ENCODE peak calls at places on chromosomes 16 and 17, in ten cellular contexts. W, O, Z, X, R, B, Y, M, D and U are unnamed samples.

GRCh38 chr16:88527186-88527936 is 42.8 kb upstream of the ZC3H18 start:
- DNase-seq in W (no peak), O (peak), Z (peak), X (peak), R (peak), B (peak), Y (peak), M (peak), D (peak), U (peak)

GRCh38 chr17:71284032-71284755 is 836.6 kb upstream of the SOX9 start:
- DNase-seq in W (no peak), O (no peak), Z (no peak), X (no peak), R (no peak), B (no peak), Y (no peak), M (no peak), D (no peak), U (no peak)

GRCh38 chr17:42125565-42125964 is 3.0 kb downstream of the HSPB9 start:
- DNase-seq in W (no peak), O (no peak), Z (no peak), X (no peak), R (no peak), B (no peak), Y (no peak), M (no peak), D (no peak), U (no peak)

GRCh38 chr17:64110436-64111152 is 19.4 kb downstream of the ERN1 start:
- DNase-seq in W (no peak), O (no peak), Z (no peak), X (no peak), R (no peak), B (no peak), Y (no peak), M (no peak), D (no peak), U (no peak)

GRCh38 chr17:31008374-31009035 is 37.7 kb downstream of the RNF135 start:
- DNase-seq in W (no peak), O (no peak), Z (peak), X (peak), R (peak), B (peak), Y (no peak), M (peak), D (peak), U (peak)

GRCh38 chr17:30824002-30824355 is 513 bp downstream of the CRLF3 start:
- DNase-seq in W (no peak), O (no peak), Z (no peak), X (no peak), R (peak), B (no peak), Y (peak), M (no peak), D (no peak), U (no peak)

GRCh38 chr17:57794841-57795240 is 49.7 kb upstream of the CCDC182 start:
- DNase-seq in W (no peak), O (no peak), Z (no peak), X (no peak), R (no peak), B (no peak), Y (no peak), M (no peak), D (no peak), U (no peak)

GRCh38 chr17:4914009-4914408 is 11.1 kb upstream of the CHRNE start:
- DNase-seq in W (no peak), O (no peak), Z (no peak), X (no peak), R (no peak), B (no peak), Y (no peak), M (peak), D (no peak), U (peak)

GRCh38 chr16:8589293-8590160 is 784 bp downstream of the TMEM114 start:
- DNase-seq in W (no peak), O (no peak), Z (no peak), X (peak), R (no peak), B (no peak), Y (no peak), M (no peak), D (no peak), U (no peak)

GRCh38 chr17:18262641-18263040 is 2.2 kb downstream of the MIEF2 start:
- DNase-seq in W (no peak), O (no peak), Z (no peak), X (no peak), R (peak), B (no peak), Y (no peak), M (no peak), D (peak), U (no peak)

GRCh38 chr16:23174622-23175021 is 7.9 kb upstream of the SCNN1G start:
- DNase-seq in W (no peak), O (no peak), Z (no peak), X (peak), R (no peak), B (peak), Y (no peak), M (peak), D (no peak), U (peak)

GRCh38 chr16:81842564-81843242 is 63.6 kb downstream of the PLCG2 start:
- DNase-seq in W (no peak), O (no peak), Z (no peak), X (no peak), R (no peak), B (no peak), Y (no peak), M (no peak), D (no peak), U (no peak)

GRCh38 chr16:58030136-58030840 is 4.7 kb downstream of the MMP15 start:
- DNase-seq in W (no peak), O (no peak), Z (no peak), X (no peak), R (no peak), B (no peak), Y (no peak), M (no peak), D (no peak), U (no peak)

GRCh38 chr17:7229504-7229903 is 4.8 kb downstream of the DVL2 start:
- DNase-seq in W (no peak), O (no peak), Z (no peak), X (no peak), R (no peak), B (no peak), Y (no peak), M (no peak), D (no peak), U (no peak)

GRCh38 chr17:83186226-83186625 is 106.8 kb downstream of the METRNL start:
- DNase-seq in W (no peak), O (no peak), Z (peak), X (no peak), R (peak), B (no peak), Y (no peak), M (no peak), D (peak), U (no peak)

GRCh38 chr16:47965439-47965838 is 190.4 kb downstream of the ABCC12 start:
- DNase-seq in W (no peak), O (no peak), Z (no peak), X (no peak), R (no peak), B (no peak), Y (no peak), M (peak), D (no peak), U (peak)

GRCh38 chr17:42399121-42399520 is 10.9 kb upstream of the STAT3 start:
- DNase-seq in W (no peak), O (no peak), Z (no peak), X (no peak), R (no peak), B (no peak), Y (no peak), M (no peak), D (no peak), U (no peak)

GRCh38 chr17:65662166-65662565 is 100.7 kb upstream of the AXIN2 start:
- DNase-seq in W (no peak), O (no peak), Z (no peak), X (no peak), R (no peak), B (peak), Y (no peak), M (peak), D (no peak), U (peak)

GRCh38 chr17:8518346-8518745 is 82.7 kb downstream of the NDEL1 start:
- DNase-seq in W (no peak), O (no peak), Z (no peak), X (no peak), R (no peak), B (no peak), Y (no peak), M (no peak), D (no peak), U (no peak)

GRCh38 chr16:87570938-87571867 is 31.1 kb upstream of the JPH3 start:
- DNase-seq in W (no peak), O (peak), Z (peak), X (peak), R (peak), B (peak), Y (peak), M (peak), D (peak), U (peak)

GRCh38 chr16:84190731-84191388 is at the start of gene ADAD2:
- DNase-seq in W (no peak), O (peak), Z (no peak), X (no peak), R (no peak), B (no peak), Y (no peak), M (no peak), D (no peak), U (no peak)

GRCh38 chr16:30458561-30459394 is 13.1 kb upstream of the SEPHS2 start:
- DNase-seq in W (no peak), O (no peak), Z (peak), X (no peak), R (no peak), B (no peak), Y (no peak), M (no peak), D (peak), U (no peak)
- H3K4me3 ChIP-seq in W (no peak), O (no peak), Z (no peak), X (no peak), R (no peak), B (no peak), Y (no peak), M (no peak), D (no peak), U (no peak)

DNA sequence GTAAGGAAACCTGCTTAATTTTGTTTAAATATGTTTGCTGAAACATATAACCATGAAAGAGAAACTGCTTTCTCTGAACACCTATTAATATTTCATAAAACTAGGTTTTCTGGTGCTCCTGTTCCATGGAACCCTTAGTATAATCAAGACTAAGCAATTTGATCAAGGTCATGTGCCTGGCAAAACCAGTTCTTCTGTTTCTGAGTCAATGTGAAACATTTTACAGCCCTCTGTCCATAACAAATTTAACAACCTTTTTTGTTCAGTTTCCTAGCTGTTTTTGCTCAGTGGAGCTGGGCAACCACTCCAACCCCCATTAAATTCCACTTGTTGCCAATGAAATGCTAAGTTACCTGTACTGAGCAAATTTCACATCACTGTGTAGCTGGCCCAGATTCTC is 344.0 kb downstream of the CA10 start:
- DNase-seq in W (no peak), O (no peak), Z (peak), X (no peak), R (no peak), B (no peak), Y (no peak), M (no peak), D (no peak), U (no peak)
- TF ChIP-seq CTCF in W (no peak), O (no peak), Z (no peak), X (no peak), R (no peak), B (no peak), Y (no peak), M (no peak), D (no peak), U (no peak)

GRCh38 chr17:13601317-13601775 is 383 bp downstream of the HS3ST3A1 start:
- DNase-seq in W (no peak), O (no peak), Z (no peak), X (peak), R (no peak), B (peak), Y (peak), M (no peak), D (peak), U (no peak)
- H3K4me3 ChIP-seq in W (peak), O (no peak), Z (peak), X (peak), R (peak), B (peak), Y (peak), M (peak), D (peak), U (peak)

GRCh38 chr17:75561927-75562603 is 25.5 kb upstream of the MYO15B start:
- DNase-seq in W (no peak), O (no peak), Z (no peak), X (no peak), R (no peak), B (no peak), Y (no peak), M (peak), D (peak), U (peak)
- TF ChIP-seq CTCF in W (no peak), O (no peak), Z (no peak), X (no peak), R (no peak), B (no peak), Y (peak), M (no peak), D (no peak), U (no peak)

DNA sequence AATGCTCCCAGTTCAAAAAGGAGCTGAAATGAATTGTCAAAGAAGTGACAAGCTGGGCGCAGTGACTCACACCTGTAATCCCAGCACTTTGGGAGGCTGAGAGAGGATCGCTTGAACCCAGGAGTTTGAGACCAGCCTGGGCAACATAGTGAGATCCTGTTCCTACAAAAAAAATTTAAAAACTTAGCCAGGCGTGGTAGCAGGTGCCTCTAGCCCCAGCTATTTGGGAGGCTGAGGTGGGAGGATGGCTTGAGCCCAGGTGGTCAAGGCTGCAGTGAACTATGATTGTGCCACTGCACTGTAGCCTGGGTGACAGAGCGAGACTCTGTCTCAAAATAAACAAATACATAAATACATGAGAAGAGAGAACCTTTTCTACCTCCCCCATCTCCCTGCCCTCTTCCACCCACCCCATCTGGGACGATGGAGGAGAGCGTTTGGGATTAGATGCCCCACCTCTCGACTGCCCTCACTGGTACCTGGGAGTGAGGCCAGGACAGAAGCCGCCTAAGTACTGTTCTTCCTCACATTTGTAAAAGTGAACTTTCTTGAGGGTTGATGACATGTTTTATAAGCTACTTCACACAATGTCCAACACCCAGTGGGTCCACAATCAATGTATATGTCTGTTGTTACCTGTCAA is 2.4 kb downstream of the IL4R start:
- DNase-seq in W (no peak), O (no peak), Z (no peak), X (no peak), R (no peak), B (no peak), Y (no peak), M (no peak), D (no peak), U (no peak)
- H3K4me3 ChIP-seq in W (peak), O (no peak), Z (peak), X (no peak), R (peak), B (no peak), Y (no peak), M (no peak), D (peak), U (no peak)